ENCODE peak calls at places on chromosomes 12 and 14, in nine cellular contexts. One of them, this sample, is unnamed. For H3K27me3 and H3K4me1, the result is how much of the 10 kb centered on the place peaks cover.

GRCh38 chr14:24843494-24843893 is 206.5 kb downstream of the STXBP6 start:
- DNase-seq in endothelial cell of umbilical vein: no peak
- DNase-seq in H9: no peak
- DNase-seq in PC-9: no peak
- DNase-seq in Peyer's patch: no peak
- DNase-seq in neuronal stem cell: no peak
- DNase-seq in right cardiac atrium: no peak
- DNase-seq in endodermal cell: no peak
- DNase-seq in mammary epithelial cell: no peak
- DNase-seq in this sample: no peak

GRCh38 chr12:12010277-12011031 is 60.3 kb upstream of the BCL2L14 start:
- DNase-seq in endothelial cell of umbilical vein: no peak
- DNase-seq in H9: no peak
- DNase-seq in PC-9: no peak
- DNase-seq in Peyer's patch: peak
- DNase-seq in neuronal stem cell: no peak
- DNase-seq in right cardiac atrium: peak
- DNase-seq in endodermal cell: peak
- DNase-seq in mammary epithelial cell: peak
- DNase-seq in this sample: no peak

GRCh38 chr12:53418221-53418620 is 5.4 kb upstream of the AMHR2 start:
- DNase-seq in endothelial cell of umbilical vein: no peak
- DNase-seq in H9: no peak
- DNase-seq in PC-9: no peak
- DNase-seq in Peyer's patch: no peak
- DNase-seq in neuronal stem cell: no peak
- DNase-seq in right cardiac atrium: no peak
- DNase-seq in endodermal cell: no peak
- DNase-seq in mammary epithelial cell: no peak
- DNase-seq in this sample: no peak

GRCh38 chr14:92253381-92253894 is 69.5 kb upstream of the SLC24A4 start:
- DNase-seq in endothelial cell of umbilical vein: no peak
- DNase-seq in H9: peak
- DNase-seq in PC-9: no peak
- DNase-seq in Peyer's patch: no peak
- DNase-seq in neuronal stem cell: no peak
- DNase-seq in right cardiac atrium: no peak
- DNase-seq in endodermal cell: peak
- DNase-seq in mammary epithelial cell: no peak
- DNase-seq in this sample: no peak

GRCh38 chr12:71551529-71551928 is 111.9 kb downstream of the LGR5 start:
- DNase-seq in endothelial cell of umbilical vein: peak
- DNase-seq in H9: no peak
- DNase-seq in PC-9: no peak
- DNase-seq in Peyer's patch: no peak
- DNase-seq in neuronal stem cell: no peak
- DNase-seq in right cardiac atrium: no peak
- DNase-seq in endodermal cell: no peak
- DNase-seq in mammary epithelial cell: no peak
- DNase-seq in this sample: peak

GRCh38 chr12:97160277-97160676 is 253.2 kb downstream of the NEDD1 start:
- DNase-seq in endothelial cell of umbilical vein: no peak
- DNase-seq in H9: no peak
- DNase-seq in PC-9: no peak
- DNase-seq in Peyer's patch: no peak
- DNase-seq in neuronal stem cell: no peak
- DNase-seq in right cardiac atrium: no peak
- DNase-seq in endodermal cell: no peak
- DNase-seq in mammary epithelial cell: no peak
- DNase-seq in this sample: no peak

GRCh38 chr12:99918003-99918402 is 66.7 kb downstream of the ANKS1B start:
- DNase-seq in endothelial cell of umbilical vein: no peak
- DNase-seq in H9: no peak
- DNase-seq in PC-9: no peak
- DNase-seq in Peyer's patch: no peak
- DNase-seq in neuronal stem cell: no peak
- DNase-seq in right cardiac atrium: peak
- DNase-seq in endodermal cell: no peak
- DNase-seq in mammary epithelial cell: no peak
- DNase-seq in this sample: no peak

GRCh38 chr12:6078378-6079083 is 45.9 kb downstream of the VWF start:
- DNase-seq in endothelial cell of umbilical vein: no peak
- DNase-seq in H9: no peak
- DNase-seq in PC-9: peak
- DNase-seq in Peyer's patch: no peak
- DNase-seq in neuronal stem cell: no peak
- DNase-seq in right cardiac atrium: no peak
- DNase-seq in endodermal cell: peak
- DNase-seq in mammary epithelial cell: peak
- DNase-seq in this sample: peak

GRCh38 chr12:121653999-121654398 is 15.5 kb downstream of the MORN3 start:
- DNase-seq in endothelial cell of umbilical vein: no peak
- DNase-seq in H9: no peak
- DNase-seq in PC-9: no peak
- DNase-seq in Peyer's patch: no peak
- DNase-seq in neuronal stem cell: no peak
- DNase-seq in right cardiac atrium: no peak
- DNase-seq in endodermal cell: no peak
- DNase-seq in mammary epithelial cell: no peak
- DNase-seq in this sample: no peak

GRCh38 chr12:27024291-27024690 is 1.9 kb downstream of the MED21 start:
- DNase-seq in endothelial cell of umbilical vein: no peak
- DNase-seq in H9: no peak
- DNase-seq in PC-9: no peak
- DNase-seq in Peyer's patch: no peak
- DNase-seq in neuronal stem cell: no peak
- DNase-seq in right cardiac atrium: no peak
- DNase-seq in endodermal cell: no peak
- DNase-seq in mammary epithelial cell: no peak
- DNase-seq in this sample: peak

GRCh38 chr14:105899657-105900397 is 373.4 kb downstream of the TMEM121 start:
- DNase-seq in endothelial cell of umbilical vein: no peak
- DNase-seq in H9: no peak
- DNase-seq in PC-9: no peak
- DNase-seq in Peyer's patch: no peak
- DNase-seq in neuronal stem cell: no peak
- DNase-seq in right cardiac atrium: peak
- DNase-seq in endodermal cell: no peak
- DNase-seq in mammary epithelial cell: no peak
- DNase-seq in this sample: no peak

GRCh38 chr12:49789992-49790391 is 38.2 kb downstream of the NCKAP5L start:
- DNase-seq in endothelial cell of umbilical vein: peak
- DNase-seq in H9: peak
- DNase-seq in PC-9: no peak
- DNase-seq in Peyer's patch: no peak
- DNase-seq in neuronal stem cell: no peak
- DNase-seq in right cardiac atrium: no peak
- DNase-seq in endodermal cell: peak
- DNase-seq in mammary epithelial cell: no peak
- DNase-seq in this sample: no peak

GRCh38 chr14:104001003-104001402 is 58.7 kb upstream of the RD3L start:
- DNase-seq in endothelial cell of umbilical vein: peak
- DNase-seq in H9: no peak
- DNase-seq in PC-9: no peak
- DNase-seq in Peyer's patch: no peak
- DNase-seq in neuronal stem cell: peak
- DNase-seq in right cardiac atrium: no peak
- DNase-seq in endodermal cell: peak
- DNase-seq in mammary epithelial cell: no peak
- DNase-seq in this sample: no peak

GRCh38 chr14:101364503-101365328 is 196.6 kb upstream of the DIO3 start:
- DNase-seq in endothelial cell of umbilical vein: no peak
- DNase-seq in H9: no peak
- DNase-seq in PC-9: no peak
- DNase-seq in Peyer's patch: peak
- DNase-seq in neuronal stem cell: no peak
- DNase-seq in right cardiac atrium: peak
- DNase-seq in endodermal cell: no peak
- DNase-seq in mammary epithelial cell: no peak
- DNase-seq in this sample: no peak

GRCh38 chr14:89669209-89669608 is 252.2 kb upstream of the FOXN3 start:
- DNase-seq in endothelial cell of umbilical vein: no peak
- DNase-seq in H9: no peak
- DNase-seq in PC-9: no peak
- DNase-seq in Peyer's patch: peak
- DNase-seq in neuronal stem cell: no peak
- DNase-seq in right cardiac atrium: no peak
- DNase-seq in endodermal cell: no peak
- DNase-seq in mammary epithelial cell: no peak
- DNase-seq in this sample: no peak

GRCh38 chr14:23538785-23539184 is 12.8 kb downstream of the ZFHX2 start:
- DNase-seq in endothelial cell of umbilical vein: no peak
- DNase-seq in H9: peak
- DNase-seq in PC-9: no peak
- DNase-seq in Peyer's patch: no peak
- DNase-seq in neuronal stem cell: no peak
- DNase-seq in right cardiac atrium: peak
- DNase-seq in endodermal cell: peak
- DNase-seq in mammary epithelial cell: no peak
- DNase-seq in this sample: peak

GRCh38 chr12:120955232-120955631 is 23.1 kb upstream of the HNF1A start:
- DNase-seq in endothelial cell of umbilical vein: no peak
- DNase-seq in H9: peak
- DNase-seq in PC-9: peak
- DNase-seq in Peyer's patch: peak
- DNase-seq in neuronal stem cell: no peak
- DNase-seq in right cardiac atrium: no peak
- DNase-seq in endodermal cell: no peak
- DNase-seq in mammary epithelial cell: peak
- DNase-seq in this sample: no peak

GRCh38 chr14:93059917-93060545 is 55.7 kb downstream of the ITPK1 start:
- DNase-seq in endothelial cell of umbilical vein: no peak
- DNase-seq in H9: peak
- DNase-seq in PC-9: no peak
- DNase-seq in Peyer's patch: no peak
- DNase-seq in neuronal stem cell: no peak
- DNase-seq in right cardiac atrium: no peak
- DNase-seq in endodermal cell: peak
- DNase-seq in mammary epithelial cell: no peak
- DNase-seq in this sample: no peak

GRCh38 chr12:57731411-57732080 is 7.0 kb downstream of the AGAP2 start:
- DNase-seq in endothelial cell of umbilical vein: no peak
- DNase-seq in H9: no peak
- DNase-seq in PC-9: no peak
- DNase-seq in Peyer's patch: peak
- DNase-seq in neuronal stem cell: no peak
- DNase-seq in right cardiac atrium: no peak
- DNase-seq in endodermal cell: peak
- DNase-seq in mammary epithelial cell: no peak
- DNase-seq in this sample: no peak
- H3K27me3 ChIP-seq in endothelial cell of umbilical vein: under half
- H3K27me3 ChIP-seq in H9: under half
- H3K27me3 ChIP-seq in PC-9: under half
- H3K27me3 ChIP-seq in Peyer's patch: under half
- H3K27me3 ChIP-seq in neuronal stem cell: under half
- H3K27me3 ChIP-seq in right cardiac atrium: under half
- H3K27me3 ChIP-seq in endodermal cell: half or more
- H3K27me3 ChIP-seq in mammary epithelial cell: under half
- H3K27me3 ChIP-seq in this sample: under half

GRCh38 chr12:38118632-38119031 is 197.9 kb upstream of the ALG10B start:
- DNase-seq in endothelial cell of umbilical vein: no peak
- DNase-seq in H9: no peak
- DNase-seq in PC-9: no peak
- DNase-seq in Peyer's patch: no peak
- DNase-seq in neuronal stem cell: no peak
- DNase-seq in right cardiac atrium: no peak
- DNase-seq in endodermal cell: no peak
- DNase-seq in mammary epithelial cell: no peak
- DNase-seq in this sample: no peak
- H3K4me1 ChIP-seq in endothelial cell of umbilical vein: under half
- H3K4me1 ChIP-seq in H9: under half
- H3K4me1 ChIP-seq in PC-9: under half
- H3K4me1 ChIP-seq in Peyer's patch: under half
- H3K4me1 ChIP-seq in neuronal stem cell: under half
- H3K4me1 ChIP-seq in right cardiac atrium: under half
- H3K4me1 ChIP-seq in endodermal cell: under half
- H3K4me1 ChIP-seq in mammary epithelial cell: under half
- H3K4me1 ChIP-seq in this sample: under half

DNA sequence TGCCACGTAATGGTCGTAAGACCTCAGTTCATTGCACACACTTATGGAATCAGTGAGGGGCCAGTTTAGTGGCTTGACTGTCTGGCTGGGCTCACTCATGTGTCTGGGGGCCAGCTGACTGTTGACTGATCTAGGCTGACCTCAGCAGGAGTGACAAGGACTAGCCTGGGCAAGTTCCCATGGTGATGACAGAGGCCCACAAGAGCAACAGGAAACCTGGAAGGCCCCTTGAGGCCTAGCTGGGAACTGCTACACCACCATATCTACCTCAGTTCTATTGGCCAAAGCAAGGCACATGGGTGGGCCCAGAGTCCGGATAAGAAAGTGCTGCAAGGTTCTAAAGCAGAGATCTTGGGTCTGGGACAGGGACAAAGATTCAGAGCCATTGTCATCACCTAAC is 21.3 kb upstream of the RFLNA start:
- DNase-seq in endothelial cell of umbilical vein: peak
- DNase-seq in H9: peak
- DNase-seq in PC-9: no peak
- DNase-seq in Peyer's patch: no peak
- DNase-seq in neuronal stem cell: no peak
- DNase-seq in right cardiac atrium: no peak
- DNase-seq in endodermal cell: peak
- DNase-seq in mammary epithelial cell: peak
- DNase-seq in this sample: no peak
- H3K27me3 ChIP-seq in endothelial cell of umbilical vein: under half
- H3K27me3 ChIP-seq in H9: under half
- H3K27me3 ChIP-seq in PC-9: half or more
- H3K27me3 ChIP-seq in Peyer's patch: under half
- H3K27me3 ChIP-seq in neuronal stem cell: under half
- H3K27me3 ChIP-seq in right cardiac atrium: under half
- H3K27me3 ChIP-seq in endodermal cell: under half
- H3K27me3 ChIP-seq in mammary epithelial cell: under half
- H3K27me3 ChIP-seq in this sample: under half

DNA sequence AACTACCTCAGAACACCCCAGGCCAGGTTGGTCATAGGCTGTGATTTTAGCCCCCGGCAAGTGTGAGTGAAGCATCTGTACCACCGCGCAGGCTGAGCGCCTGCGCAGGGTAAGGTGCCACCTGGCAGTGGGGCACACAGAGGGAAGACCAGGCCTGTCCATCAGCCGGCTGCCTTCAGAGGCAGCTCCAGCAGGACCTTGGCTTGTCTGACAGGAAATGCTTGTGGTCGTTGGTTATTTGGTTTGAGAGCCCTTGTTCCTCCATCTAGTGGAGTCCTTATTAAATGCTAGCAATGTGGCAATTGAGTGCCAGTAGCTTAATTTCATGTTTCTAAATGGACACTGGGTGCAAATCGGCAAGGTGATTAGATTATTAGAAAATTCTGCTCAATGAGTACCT is 27.5 kb downstream of the SLC25A29 start:
- DNase-seq in endothelial cell of umbilical vein: peak
- DNase-seq in H9: no peak
- DNase-seq in PC-9: no peak
- DNase-seq in Peyer's patch: peak
- DNase-seq in neuronal stem cell: no peak
- DNase-seq in right cardiac atrium: no peak
- DNase-seq in endodermal cell: peak
- DNase-seq in mammary epithelial cell: peak
- DNase-seq in this sample: peak
- H3K4me1 ChIP-seq in endothelial cell of umbilical vein: under half
- H3K4me1 ChIP-seq in H9: under half
- H3K4me1 ChIP-seq in PC-9: under half
- H3K4me1 ChIP-seq in Peyer's patch: under half
- H3K4me1 ChIP-seq in neuronal stem cell: under half
- H3K4me1 ChIP-seq in right cardiac atrium: under half
- H3K4me1 ChIP-seq in endodermal cell: under half
- H3K4me1 ChIP-seq in mammary epithelial cell: half or more
- H3K4me1 ChIP-seq in this sample: under half

This sample was measured in adipocyte.